ENCODE peak calls at places on chromosome 12, in ten cellular contexts. P is PC-3, V is cerebellar nuclear complex, A is GDM1, H is type B pancreatic cell, B is myocyte, M is NT2/D1, E is cardiac fibroblast, N is skeletal muscle cell, C is GM03348. X is an unnamed sample.

GRCh38 chr12:14239935-14240872 is 125.3 kb upstream of the ATF7IP start:
- DNase-seq in C (peak; percentile 39), H (no peak), P (peak; percentile 79), N (no peak), E (no peak), A (no peak), B (no peak), M (no peak), V (no peak), X (no peak)

GRCh38 chr12:124509676-124510300 is 57.6 kb downstream of the NCOR2 start:
- DNase-seq in P (no peak), H (no peak), M (no peak), C (peak; percentile 68), N (peak; percentile 89), B (peak; percentile 95), V (peak; percentile 39), A (no peak), E (peak; percentile 83), X (peak; percentile 18)

GRCh38 chr12:117316336-117316735 is 45.1 kb downstream of the NOS1 start:
- DNase-seq in E (no peak), V (no peak), N (no peak), P (no peak), A (no peak), H (no peak), M (no peak), B (no peak), C (no peak), X (no peak)

GRCh38 chr12:65536876-65537661 is 258.6 kb downstream of the MSRB3 start:
- DNase-seq in M (no peak), E (peak; percentile 99), B (peak; percentile 89), P (peak; percentile 99), A (no peak), V (no peak), C (peak; percentile 88), N (peak; percentile 100), H (no peak), X (peak; percentile 99)

GRCh38 chr12:84701966-84702365 is 210.6 kb downstream of the SLC6A15 start:
- DNase-seq in P (peak; percentile 56), C (no peak), E (no peak), V (no peak), N (peak; percentile 8), B (no peak), H (no peak), A (no peak), M (no peak), X (no peak)

GRCh38 chr12:6839482-6840201 is 1.1 kb upstream of the GNB3 start:
- DNase-seq in H (no peak), C (no peak), P (no peak), B (peak; percentile 74), E (no peak), A (no peak), V (peak; percentile 16), N (no peak), M (no peak), X (no peak)

GRCh38 chr12:7731499-7731898 is 15.7 kb downstream of the CLEC4C start:
- DNase-seq in N (no peak), H (no peak), E (no peak), B (no peak), A (no peak), V (no peak), P (no peak), C (no peak), M (no peak), X (no peak)

GRCh38 chr12:98446060-98446459 is 69.3 kb upstream of the TMPO start:
- DNase-seq in B (no peak), P (no peak), A (no peak), H (no peak), V (no peak), E (no peak), N (no peak), C (no peak), M (no peak), X (no peak)

GRCh38 chr12:105705765-105706164 is 375.3 kb downstream of the C12orf75 start:
- DNase-seq in B (peak; percentile 81), E (peak; percentile 81), V (peak; percentile 35), H (no peak), C (peak; percentile 48), N (no peak), A (no peak), P (peak; percentile 61), M (peak; percentile 66), X (peak; percentile 47)

GRCh38 chr12:60123443-60124000 is 527.7 kb downstream of the SLC16A7 start:
- DNase-seq in A (no peak), H (no peak), P (peak; percentile 46), M (no peak), E (peak; percentile 6), N (peak; percentile 16), C (peak; percentile 6), V (no peak), B (no peak), X (peak; percentile 16)

GRCh38 chr12:31298510-31298904 is 27.4 kb downstream of the SINHCAF start:
- DNase-seq in N (no peak), B (no peak), V (no peak), M (no peak), C (no peak), P (no peak), E (no peak), A (no peak), H (no peak), X (no peak)

GRCh38 chr12:46553911-46554310 is 181.3 kb upstream of the SLC38A2 start:
- DNase-seq in P (peak; percentile 27), A (no peak), E (peak; percentile 36), C (no peak), V (no peak), N (no peak), M (no peak), H (no peak), B (no peak), X (peak; percentile 37)